ENCODE peak calls at places on chromosomes 12 and 14, in ten cellular contexts. J, Z, A, F, T, H, Y, G, B and Q are unnamed samples.

GRCh38 chr14:104423715-104424405 is 155.7 kb upstream of the C14orf180 start:
- DNase-seq in J (no peak), Z (no peak), A (no peak), F (no peak), T (peak; percentile 2), H (no peak), Y (no peak), G (no peak), B (no peak), Q (no peak)

GRCh38 chr12:59600174-59600573 is 4.3 kb downstream of the SLC16A7 start:
- DNase-seq in J (no peak), Z (peak; percentile 11), A (no peak), F (no peak), T (no peak), H (no peak), Y (no peak), G (no peak), B (no peak), Q (no peak)

GRCh38 chr12:67268335-67268895 is 743 bp upstream of the CAND1 start:
- DNase-seq in J (peak; percentile 72), Z (peak; percentile 99), A (peak; percentile 86), F (peak; percentile 99), T (peak; percentile 95), H (peak; percentile 95), Y (peak; percentile 78), G (peak; percentile 96), B (peak; percentile 96), Q (peak; percentile 75)

GRCh38 chr12:11834104-11834812 is 184.8 kb downstream of the ETV6 start:
- DNase-seq in J (no peak), Z (peak; percentile 56), A (no peak), F (no peak), T (no peak), H (no peak), Y (no peak), G (no peak), B (peak; percentile 32), Q (no peak)

GRCh38 chr12:108638141-108638823 is 4.6 kb upstream of the SELPLG start:
- DNase-seq in J (peak; percentile 60), Z (no peak), A (peak; percentile 49), F (no peak), T (no peak), H (no peak), Y (peak; percentile 61), G (no peak), B (no peak), Q (no peak)

GRCh38 chr12:42284157-42284556 is 41.7 kb downstream of the ZCRB1 start:
- DNase-seq in J (no peak), Z (no peak), A (no peak), F (no peak), T (no peak), H (no peak), Y (no peak), G (no peak), B (no peak), Q (no peak)

GRCh38 chr14:78403278-78403815 is 233.2 kb downstream of the NRXN3 start:
- DNase-seq in J (no peak), Z (peak; percentile 11), A (no peak), F (peak; percentile 22), T (no peak), H (no peak), Y (no peak), G (no peak), B (peak; percentile 59), Q (no peak)

GRCh38 chr12:124547626-124548025 is 19.8 kb downstream of the NCOR2 start:
- DNase-seq in J (no peak), Z (no peak), A (no peak), F (no peak), T (no peak), H (no peak), Y (no peak), G (no peak), B (no peak), Q (no peak)

GRCh38 chr12:100987552-100988277 is 193.1 kb downstream of the ANO4 start:
- DNase-seq in J (peak; percentile 8), Z (peak; percentile 62), A (no peak), F (peak; percentile 91), T (no peak), H (no peak), Y (no peak), G (no peak), B (peak; percentile 77), Q (peak; percentile 51)

GRCh38 chr14:69010632-69011031 is 31.5 kb upstream of the ACTN1 start:
- DNase-seq in J (no peak), Z (no peak), A (no peak), F (no peak), T (no peak), H (no peak), Y (no peak), G (no peak), B (no peak), Q (no peak)

GRCh38 chr14:60968099-60968498 is 12.8 kb downstream of the TRMT5 start:
- DNase-seq in J (no peak), Z (no peak), A (no peak), F (no peak), T (no peak), H (no peak), Y (no peak), G (no peak), B (no peak), Q (no peak)

GRCh38 chr12:6187948-6188793 is 12.0 kb upstream of the CD9 start:
- DNase-seq in J (no peak), Z (no peak), A (no peak), F (no peak), T (no peak), H (no peak), Y (no peak), G (no peak), B (no peak), Q (no peak)

GRCh38 chr12:34598851-34599529 is 576.7 kb downstream of the ALG10 start:
- DNase-seq in J (no peak), Z (no peak), A (peak; percentile 24), F (no peak), T (no peak), H (no peak), Y (no peak), G (no peak), B (no peak), Q (no peak)

GRCh38 chr12:24695657-24696329 is 253.1 kb downstream of the BCAT1 start:
- DNase-seq in J (no peak), Z (no peak), A (no peak), F (no peak), T (no peak), H (no peak), Y (no peak), G (no peak), B (no peak), Q (no peak)

GRCh38 chr14:68459480-68460136 is 333.3 kb downstream of the ZFP36L1 start:
- DNase-seq in J (no peak), Z (no peak), A (no peak), F (no peak), T (no peak), H (no peak), Y (no peak), G (no peak), B (no peak), Q (no peak)

GRCh38 chr12:62802321-62802720 is 132.6 kb downstream of the PPM1H start:
- DNase-seq in J (no peak), Z (no peak), A (no peak), F (no peak), T (no peak), H (no peak), Y (no peak), G (no peak), B (no peak), Q (no peak)

GRCh38 chr12:89245090-89245489 is 107.2 kb downstream of the DUSP6 start:
- DNase-seq in J (no peak), Z (peak; percentile 54), A (no peak), F (no peak), T (no peak), H (no peak), Y (no peak), G (no peak), B (no peak), Q (no peak)

GRCh38 chr12:122094261-122094734 is 15.7 kb downstream of the MLXIP start:
- DNase-seq in J (no peak), Z (no peak), A (no peak), F (no peak), T (no peak), H (no peak), Y (no peak), G (no peak), B (no peak), Q (no peak)

GRCh38 chr14:74636424-74637183 is 24.6 kb upstream of the LTBP2 start:
- DNase-seq in J (no peak), Z (no peak), A (no peak), F (no peak), T (no peak), H (no peak), Y (no peak), G (no peak), B (no peak), Q (no peak)

GRCh38 chr12:120599672-120600537 is 18.7 kb upstream of the POP5 start:
- DNase-seq in J (no peak), Z (no peak), A (no peak), F (no peak), T (no peak), H (no peak), Y (no peak), G (no peak), B (no peak), Q (no peak)

GRCh38 chr14:64089920-64090319 is 204.3 kb downstream of the ESR2 start:
- DNase-seq in J (no peak), Z (no peak), A (no peak), F (no peak), T (no peak), H (no peak), Y (no peak), G (no peak), B (no peak), Q (no peak)

GRCh38 chr12:19945559-19946485 is 422.5 kb upstream of the PDE3A start:
- DNase-seq in J (no peak), Z (peak; percentile 74), A (no peak), F (no peak), T (no peak), H (no peak), Y (no peak), G (no peak), B (peak; percentile 2), Q (no peak)

GRCh38 chr14:24851837-24852236 is 198.1 kb downstream of the STXBP6 start:
- DNase-seq in J (no peak), Z (peak; percentile 54), A (no peak), F (no peak), T (no peak), H (no peak), Y (no peak), G (no peak), B (no peak), Q (no peak)

GRCh38 chr14:20247651-20248246 is 8.7 kb downstream of the OR11H4 start:
- DNase-seq in J (no peak), Z (no peak), A (no peak), F (no peak), T (no peak), H (no peak), Y (no peak), G (peak; percentile 17), B (no peak), Q (no peak)

GRCh38 chr14:43503508-43503907 is 1003.6 kb downstream of the FSCB start:
- DNase-seq in J (no peak), Z (peak; percentile 11), A (no peak), F (no peak), T (no peak), H (no peak), Y (no peak), G (no peak), B (no peak), Q (no peak)

GRCh38 chr14:98498019-98498885 is 773.7 kb downstream of the BCL11B start:
- DNase-seq in J (no peak), Z (no peak), A (no peak), F (no peak), T (no peak), H (no peak), Y (no peak), G (no peak), B (peak; percentile 6), Q (no peak)

GRCh38 chr12:95390932-95391331 is 83.0 kb upstream of the METAP2 start:
- DNase-seq in J (no peak), Z (no peak), A (no peak), F (peak; percentile 49), T (no peak), H (no peak), Y (no peak), G (no peak), B (no peak), Q (no peak)

GRCh38 chr12:91055976-91056375 is 1.8 kb downstream of the KERA start:
- DNase-seq in J (no peak), Z (no peak), A (no peak), F (no peak), T (no peak), H (no peak), Y (no peak), G (no peak), B (no peak), Q (no peak)